ENCODE peak calls at places on chromosomes 3 and 15, in five cellular contexts. C, I, R, U and G are unnamed samples.

GRCh38 chr3:45907769-45908705 is 21.7 kb downstream of the CCR9 start:
- DNase-seq in I (no peak), C (no peak), U (no peak), R (no peak), G (no peak)

GRCh38 chr3:14201881-14202684 is 23.5 kb downstream of the LSM3 start:
- DNase-seq in C (peak; percentile 58), U (no peak), I (no peak), R (peak; percentile 42), G (no peak)

GRCh38 chr3:21042184-21042583 is 708.8 kb downstream of the ZNF385D start:
- DNase-seq in I (no peak), R (no peak), C (no peak), U (no peak), G (no peak)

GRCh38 chr3:122284486-122284885 is 40.6 kb upstream of the CSTA start:
- DNase-seq in U (no peak), C (no peak), R (no peak), I (no peak), G (no peak)

GRCh38 chr3:187646906-187647660 is 23.1 kb downstream of the SST start:
- DNase-seq in U (no peak), R (no peak), I (no peak), C (no peak), G (no peak)

GRCh38 chr15:61750271-61751084 is 309.8 kb downstream of the VPS13C start:
- DNase-seq in C (no peak), I (no peak), R (no peak), U (no peak), G (no peak)

GRCh38 chr15:79904256-79904655 is 7.4 kb upstream of the MTHFS start:
- DNase-seq in R (no peak), U (no peak), C (no peak), I (no peak), G (no peak)

GRCh38 chr3:165895919-165896318 is 58.7 kb upstream of the BCHE start:
- DNase-seq in I (no peak), R (peak; percentile 84), C (peak; percentile 37), U (peak; percentile 26), G (peak; percentile 85)

GRCh38 chr15:31993062-31993461 is 37.3 kb upstream of the CHRNA7 start:
- DNase-seq in R (no peak), U (no peak), C (no peak), I (no peak), G (no peak)

GRCh38 chr15:60675763-60676162 is 196.8 kb upstream of the ICE2 start:
- DNase-seq in R (no peak), C (no peak), U (no peak), I (no peak), G (no peak)

GRCh38 chr3:15797600-15798303 is at the start of gene ANKRD28:
- DNase-seq in R (no peak), I (no peak), C (peak; percentile 58), U (peak; percentile 31), G (no peak)

GRCh38 chr3:40079203-40079844 is 230.2 kb upstream of the EIF1B start:
- DNase-seq in R (no peak), C (peak; percentile 9), U (no peak), I (no peak), G (no peak)

GRCh38 chr3:148730676-148731075 is 33.0 kb downstream of the AGTR1 start:
- DNase-seq in I (no peak), C (no peak), U (no peak), R (no peak), G (no peak)

GRCh38 chr3:110789315-110789714 is 282.3 kb upstream of the NECTIN3 start:
- DNase-seq in C (no peak), R (no peak), U (no peak), I (no peak), G (no peak)

GRCh38 chr3:166457382-166457781 is 620.2 kb upstream of the BCHE start:
- DNase-seq in R (no peak), U (no peak), I (no peak), C (no peak), G (no peak)

GRCh38 chr15:72285927-72286516 is 13.7 kb upstream of the PARP6 start:
- DNase-seq in U (peak; percentile 67), C (peak; percentile 28), I (no peak), R (peak; percentile 72), G (peak; percentile 75)

GRCh38 chr3:61926913-61927312 is 365.5 kb downstream of the PTPRG start:
- DNase-seq in R (no peak), I (no peak), U (no peak), C (no peak), G (no peak)

GRCh38 chr3:11726146-11726545 is 82.4 kb upstream of the VGLL4 start:
- DNase-seq in R (no peak), I (no peak), C (no peak), U (no peak), G (no peak)

GRCh38 chr15:58441376-58442070 is 9.7 kb downstream of the LIPC start:
- DNase-seq in R (no peak), I (no peak), U (no peak), C (no peak), G (no peak)

GRCh38 chr3:28576590-28577220 is 228.1 kb upstream of the AZI2 start:
- DNase-seq in C (no peak), I (no peak), U (no peak), R (peak; percentile 48), G (no peak)

GRCh38 chr3:64484289-64484992 is 203.4 kb downstream of the ADAMTS9 start:
- DNase-seq in U (peak; percentile 50), C (peak; percentile 41), R (peak; percentile 94), I (peak; percentile 45), G (peak; percentile 93)

GRCh38 chr15:71282086-71282485 is 166.8 kb downstream of the THSD4 start:
- DNase-seq in I (no peak), U (no peak), C (no peak), R (no peak), G (no peak)

GRCh38 chr15:101022306-101022705 is 103.1 kb downstream of the LRRK1 start:
- DNase-seq in I (no peak), U (no peak), C (no peak), R (peak; percentile 23), G (no peak)

GRCh38 chr3:72102057-72102711 is 317.2 kb upstream of the PROK2 start:
- DNase-seq in R (no peak), U (no peak), I (no peak), C (no peak), G (no peak)

GRCh38 chr15:69074843-69075224 is 60.3 kb downstream of the NOX5 start:
- DNase-seq in C (no peak), I (no peak), R (no peak), U (no peak), G (no peak)

GRCh38 chr3:185992801-185993467 is 55.1 kb upstream of the TRA2B start:
- DNase-seq in U (no peak), C (no peak), I (no peak), R (no peak), G (no peak)

GRCh38 chr3:155876037-155876436 is 5.6 kb downstream of the GMPS start:
- DNase-seq in I (no peak), R (no peak), C (no peak), U (no peak), G (no peak)

GRCh38 chr3:134869153-134869726 is 74.2 kb downstream of the EPHB1 start:
- DNase-seq in I (no peak), C (no peak), U (no peak), R (no peak), G (no peak)

GRCh38 chr3:37920156-37920686 is 58.5 kb downstream of the CTDSPL start:
- DNase-seq in C (no peak), R (no peak), U (no peak), I (no peak), G (no peak)
- TF ChIP-seq MAX in C (no peak), R (no peak), U (no peak), I (no peak), G (no peak)

DNA sequence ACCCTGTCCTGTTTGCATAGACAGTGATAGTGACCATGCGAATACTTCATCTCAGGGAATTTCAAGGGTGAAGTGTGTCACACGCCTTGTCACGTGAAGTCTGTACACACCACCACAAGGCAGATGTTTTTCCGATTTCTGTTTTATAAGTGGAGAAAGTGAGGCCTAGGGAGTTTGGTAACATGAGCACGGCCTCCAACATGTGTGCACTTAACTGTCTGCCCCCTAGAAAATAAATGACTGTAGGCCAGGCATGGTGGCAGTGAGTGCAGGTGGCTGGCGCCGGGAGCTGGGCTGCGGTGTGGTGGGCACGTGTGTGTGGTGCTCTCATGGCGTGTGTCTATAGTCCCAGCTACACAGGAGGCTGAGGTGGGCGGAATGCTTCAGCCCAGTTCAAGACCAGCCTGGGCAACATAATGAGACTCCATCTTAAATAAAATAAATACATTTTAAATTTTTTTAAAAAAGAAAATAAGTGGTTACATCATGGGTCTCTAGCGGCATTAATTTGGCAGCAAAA is 42.0 kb downstream of the WHAMM start:
- DNase-seq in C (no peak), U (no peak), I (no peak), R (no peak), G (no peak)
- TF ChIP-seq CREB1 in C (no peak), U (no peak), I (no peak), R (no peak), G (no peak)

GRCh38 chr15:99962006-99962561 is 228.8 kb upstream of the LYSMD4 start:
- DNase-seq in C (no peak), U (no peak), R (peak; percentile 20), I (no peak), G (no peak)
- TF ChIP-seq MAX in C (no peak), U (no peak), R (no peak), I (no peak), G (no peak)

GRCh38 chr3:189714991-189715961 is 84.1 kb downstream of the TP63 start:
- DNase-seq in R (no peak), I (peak; percentile 43), U (no peak), C (no peak), G (no peak)
- TF ChIP-seq CREB1 in R (no peak), I (no peak), U (no peak), C (no peak), G (no peak)

GRCh38 chr3:17315905-17316304 is 426.5 kb downstream of the TBC1D5 start:
- DNase-seq in R (no peak), U (no peak), C (no peak), I (no peak), G (no peak)

GRCh38 chr3:17322106-17322793 is 420.2 kb downstream of the TBC1D5 start:
- DNase-seq in I (no peak), R (no peak), C (no peak), U (no peak), G (no peak)

DNA sequence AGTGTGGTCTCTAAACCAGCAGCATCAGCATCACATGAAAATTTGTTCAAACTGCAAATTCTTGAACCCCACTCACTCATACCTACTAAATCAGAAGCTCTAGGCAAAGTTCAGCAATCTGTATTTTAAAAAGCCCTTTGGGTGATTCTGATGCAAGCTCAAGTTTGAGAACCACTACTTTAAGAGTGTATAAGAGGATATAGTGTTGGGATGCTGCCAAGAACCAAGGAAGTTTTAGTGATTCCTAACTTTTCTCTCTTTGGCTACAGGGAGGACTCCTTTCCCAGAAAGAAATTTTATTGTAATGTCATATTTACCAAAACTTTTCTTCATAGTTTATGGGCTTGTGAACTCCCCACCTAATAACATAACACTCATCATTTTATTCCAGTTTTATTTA is 422.2 kb downstream of the TBC1D5 start:
- DNase-seq in C (no peak), R (no peak), U (no peak), I (no peak), G (no peak)
- TF ChIP-seq MAX in C (no peak), R (no peak), U (no peak), I (no peak), G (no peak)

GRCh38 chr15:39304201-39304841 is 276.6 kb upstream of the THBS1 start:
- DNase-seq in R (no peak), C (no peak), I (no peak), U (no peak), G (no peak)
- TF ChIP-seq CREB1 in R (no peak), C (no peak), I (no peak), U (no peak), G (no peak)

GRCh38 chr3:182118081-182118480 is 406.4 kb downstream of the SOX2 start:
- DNase-seq in C (no peak), I (no peak), R (no peak), U (no peak), G (no peak)
- TF ChIP-seq MAX in C (no peak), I (no peak), R (no peak), U (no peak), G (no peak)